ENCODE peak calls at places on chromosome 21, in ten cellular contexts. V is H1, E is A549, J is sigmoid colon, R is ovary, N is stomach, S is tibial nerve, D is SK-N-SH, F is K562, U is suprapubic skin. X is an unnamed sample.

GRCh38 chr21:20701235-20701634 is 297.0 kb upstream of the NCAM2 start:
- DNase-seq in R (no peak), D (no peak), E (no peak), V (no peak), U (no peak), N (no peak), F (no peak), S (no peak), J (no peak), X (no peak)

GRCh38 chr21:43697758-43698643 is 20.9 kb upstream of the PDXK start:
- DNase-seq in E (no peak), F (no peak), N (no peak), U (no peak), R (no peak), V (no peak), S (no peak), J (no peak), D (no peak), X (no peak)

GRCh38 chr21:34639882-34640788 is 25.2 kb upstream of the RCAN1 start:
- DNase-seq in E (no peak), J (no peak), V (no peak), U (no peak), R (no peak), D (no peak), S (no peak), F (peak), N (no peak), X (no peak)

GRCh38 chr21:36719614-36720013 is 20.7 kb downstream of the SIM2 start:
- DNase-seq in R (no peak), E (no peak), S (no peak), V (no peak), D (no peak), F (no peak), U (peak), J (peak), N (peak), X (no peak)

GRCh38 chr21:40333731-40334130 is 466.5 kb downstream of the PCP4 start:
- DNase-seq in F (no peak), V (no peak), N (no peak), D (no peak), E (no peak), R (no peak), U (no peak), S (no peak), J (no peak), X (no peak)

GRCh38 chr21:34614443-34614692 is 545 bp downstream of the RCAN1 start:
- DNase-seq in J (no peak), S (no peak), U (no peak), F (peak), N (no peak), V (no peak), D (no peak), E (no peak), R (no peak), X (no peak)

GRCh38 chr21:38733973-38734546 is 71.7 kb upstream of the ETS2 start:
- DNase-seq in U (peak), J (peak), D (peak), E (peak), N (peak), R (peak), S (peak), F (peak), V (peak), X (peak)

GRCh38 chr21:14864211-14865021 is 200.4 kb downstream of the NRIP1 start:
- DNase-seq in D (peak), S (peak), F (peak), V (peak), U (peak), J (peak), R (peak), E (peak), N (peak), X (peak)

GRCh38 chr21:36208326-36209013 is 51.8 kb downstream of the DOP1B start:
- DNase-seq in V (no peak), S (no peak), R (no peak), U (no peak), F (no peak), N (no peak), J (no peak), D (no peak), E (no peak), X (no peak)

GRCh38 chr21:31714741-31715365 is 17.1 kb downstream of the SCAF4 start:
- DNase-seq in U (no peak), S (no peak), R (no peak), N (no peak), D (no peak), F (no peak), J (no peak), V (no peak), E (no peak), X (no peak)

GRCh38 chr21:34526236-34526617 is 14.2 kb upstream of the KCNE1 start:
- DNase-seq in R (no peak), F (no peak), N (no peak), V (no peak), S (no peak), J (no peak), U (no peak), D (no peak), E (no peak), X (no peak)

GRCh38 chr21:31671931-31672330 is 12.4 kb downstream of the SOD1 start:
- DNase-seq in E (no peak), U (no peak), J (no peak), N (no peak), R (no peak), V (no peak), S (no peak), F (no peak), D (no peak), X (peak)

GRCh38 chr21:17819878-17820232 is 699 bp upstream of the C21orf91 start:
- DNase-seq in N (no peak), R (no peak), J (no peak), D (peak), V (no peak), F (peak), E (no peak), U (no peak), S (no peak), X (no peak)

GRCh38 chr21:26797878-26798456 is 47.2 kb downstream of the ADAMTS1 start:
- DNase-seq in V (no peak), S (no peak), J (no peak), U (no peak), R (no peak), D (no peak), F (no peak), N (no peak), E (no peak), X (no peak)

GRCh38 chr21:35988396-35989140 is 71.8 kb downstream of the SETD4 start:
- DNase-seq in D (no peak), S (no peak), U (no peak), V (no peak), F (no peak), R (no peak), E (no peak), J (no peak), N (no peak), X (no peak)

GRCh38 chr21:37551406-37552355 is 185.1 kb downstream of the DYRK1A start:
- DNase-seq in U (peak), F (no peak), J (peak), R (peak), S (no peak), E (no peak), V (no peak), N (peak), D (no peak), X (peak)

GRCh38 chr21:28261291-28261690 is 731.4 kb downstream of the LTN1 start:
- DNase-seq in E (no peak), V (no peak), U (no peak), D (no peak), S (no peak), F (no peak), R (no peak), N (no peak), J (no peak), X (no peak)

GRCh38 chr21:19261731-19262367 is 858.3 kb upstream of the TMPRSS15 start:
- DNase-seq in N (no peak), R (no peak), U (no peak), D (no peak), F (no peak), E (no peak), V (no peak), S (no peak), J (no peak), X (no peak)

GRCh38 chr21:26125433-26126167 is 45.0 kb downstream of the APP start:
- DNase-seq in U (no peak), D (peak), F (no peak), E (no peak), V (no peak), S (no peak), R (no peak), J (no peak), N (no peak), X (no peak)

GRCh38 chr21:26709090-26709489 is 136.0 kb upstream of the CYYR1 start:
- DNase-seq in F (no peak), E (no peak), D (no peak), N (no peak), J (no peak), R (no peak), U (no peak), V (no peak), S (no peak), X (no peak)

GRCh38 chr21:28324690-28325089 is 668.0 kb downstream of the LTN1 start:
- DNase-seq in S (no peak), N (no peak), D (no peak), R (no peak), J (no peak), E (no peak), F (no peak), U (no peak), V (no peak), X (no peak)

GRCh38 chr21:37204580-37204979 is 62.6 kb downstream of the VPS26C start:
- DNase-seq in R (no peak), D (no peak), V (no peak), F (no peak), J (no peak), U (no peak), N (no peak), E (no peak), S (no peak), X (no peak)

GRCh38 chr21:36854391-36854790 is 112.1 kb downstream of the HLCS start:
- DNase-seq in R (no peak), V (peak), E (peak), N (no peak), J (no peak), S (no peak), F (peak), U (no peak), D (peak), X (no peak)

GRCh38 chr21:35637431-35637830 is 422.9 kb downstream of the SETD4 start:
- DNase-seq in D (no peak), S (peak), F (no peak), J (no peak), E (no peak), N (peak), V (no peak), U (no peak), R (no peak), X (no peak)

GRCh38 chr21:35932232-35932911 is 128.0 kb downstream of the SETD4 start:
- DNase-seq in V (no peak), N (no peak), S (peak), E (no peak), F (no peak), U (no peak), R (peak), J (peak), D (no peak), X (no peak)

GRCh38 chr21:37915941-37916794 is at the start of gene KCNJ6:
- DNase-seq in E (peak), S (no peak), V (no peak), F (peak), U (no peak), J (no peak), N (peak), R (no peak), D (peak), X (peak)

GRCh38 chr21:35352066-35352770 is 303.1 kb upstream of the RUNX1 start:
- DNase-seq in E (no peak), F (no peak), N (no peak), S (no peak), U (no peak), V (no peak), R (no peak), J (no peak), D (no peak), X (no peak)

GRCh38 chr21:38388219-38388618 is 110.1 kb downstream of the ERG start:
- DNase-seq in R (no peak), V (no peak), N (no peak), U (no peak), S (no peak), F (no peak), J (no peak), D (no peak), E (no peak), X (no peak)

GRCh38 chr21:38903578-38904193 is 98.0 kb downstream of the ETS2 start:
- DNase-seq in E (no peak), R (no peak), U (no peak), J (no peak), N (peak), D (no peak), F (no peak), S (no peak), V (no peak), X (no peak)

GRCh38 chr21:36141513-36141925 is 6.6 kb downstream of the CBR3 start:
- DNase-seq in N (peak), E (peak), F (peak), R (peak), D (peak), S (peak), V (peak), J (peak), U (peak), X (peak)

GRCh38 chr21:43728467-43729390 is 9.8 kb downstream of the PDXK start:
- DNase-seq in S (peak), U (peak), E (peak), V (peak), R (peak), J (peak), F (peak), D (peak), N (peak), X (peak)

GRCh38 chr21:34333150-34333739 is 30.6 kb upstream of the KCNE2 start:
- DNase-seq in R (no peak), V (no peak), N (no peak), D (no peak), U (no peak), F (no peak), E (no peak), J (no peak), S (no peak), X (no peak)

GRCh38 chr21:37869661-37870060 is 46.6 kb downstream of the KCNJ6 start:
- DNase-seq in U (no peak), V (no peak), E (no peak), S (no peak), R (no peak), N (no peak), F (no peak), D (no peak), J (no peak), X (no peak)

GRCh38 chr21:21673959-21674358 is 675.8 kb downstream of the NCAM2 start:
- DNase-seq in F (no peak), U (no peak), J (no peak), S (no peak), D (no peak), E (no peak), R (no peak), N (no peak), V (no peak), X (no peak)

GRCh38 chr21:29547998-29548397 is 249.3 kb downstream of the BACH1 start:
- DNase-seq in J (no peak), R (no peak), D (no peak), E (no peak), U (no peak), S (no peak), N (no peak), V (no peak), F (no peak), X (no peak)
- TF ChIP-seq CTCF in J (no peak), R (no peak), D (no peak), E (no peak), U (no peak), S (no peak), N (no peak), V (no peak), F (no peak), X (no peak)

GRCh38 chr21:41879190-41879998 is at the start of gene PRDM15:
- DNase-seq in E (peak), N (peak), V (no peak), J (peak), S (peak), D (peak), U (peak), F (peak), R (peak), X (peak)

GRCh38 chr21:41876928-41877652 is 2.1 kb downstream of the PRDM15 start:
- DNase-seq in N (no peak), R (no peak), D (no peak), E (no peak), U (no peak), V (no peak), J (no peak), S (no peak), F (no peak), X (no peak)

GRCh38 chr21:41876396-41876795 is 2.7 kb downstream of the PRDM15 start:
- DNase-seq in R (no peak), E (no peak), U (no peak), V (no peak), D (no peak), N (no peak), J (no peak), S (no peak), F (no peak), X (no peak)

GRCh38 chr21:41878831-41879189 is 334 bp downstream of the PRDM15 start:
- DNase-seq in R (peak), V (no peak), E (peak), D (peak), F (peak), J (peak), U (peak), S (peak), N (peak), X (peak)

DNA sequence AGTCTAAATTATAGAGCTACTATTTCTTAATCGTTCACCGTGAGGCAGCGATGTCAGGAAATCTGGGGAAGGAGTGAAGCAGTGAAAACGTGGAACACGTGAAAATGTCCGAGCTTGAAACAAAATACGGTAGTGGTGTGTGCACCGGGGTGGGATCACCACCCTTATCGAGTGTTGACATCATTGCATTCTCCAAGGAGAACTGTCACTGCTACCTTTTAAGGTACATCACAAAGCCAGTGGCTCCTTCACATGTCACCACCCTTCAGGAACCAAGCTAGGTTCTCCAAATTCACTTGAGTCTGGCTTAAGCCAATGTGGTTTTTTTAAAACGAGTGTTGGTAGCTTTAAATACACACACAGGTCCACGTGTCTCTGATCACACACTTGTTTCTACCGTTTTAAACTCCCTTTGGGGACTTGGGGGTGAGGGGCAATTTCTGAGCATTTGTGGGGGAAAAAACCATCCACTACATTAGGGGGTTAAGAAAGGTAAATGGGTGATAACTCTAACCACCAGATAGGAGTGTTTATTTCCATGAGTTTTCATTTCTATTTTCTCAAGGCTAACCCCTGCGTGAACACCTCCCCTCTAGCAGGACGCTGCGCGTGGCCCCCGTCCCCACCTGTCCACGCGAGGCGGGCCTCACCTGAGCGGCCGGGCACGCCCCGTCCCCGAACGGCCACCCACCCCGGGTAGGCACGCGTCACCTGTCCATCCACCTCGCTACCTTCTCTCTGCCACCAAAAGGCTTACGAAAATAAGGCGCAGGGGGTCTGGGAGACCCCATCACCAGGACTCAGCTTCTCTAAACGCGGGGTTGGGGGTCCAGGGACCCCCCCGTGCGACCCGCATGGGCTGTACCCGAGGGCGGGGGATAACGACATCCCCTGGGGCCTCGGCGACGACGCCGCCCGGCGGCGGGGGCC is 978 bp downstream of the PRDM15 start:
- DNase-seq in R (no peak), D (peak), F (peak), J (no peak), S (peak), N (peak), V (no peak), E (no peak), U (no peak), X (peak)
- TF ChIP-seq EP300 in R (no peak), D (no peak), F (no peak), J (no peak), S (no peak), N (no peak), V (no peak), E (no peak), U (no peak), X (no peak)

DNA sequence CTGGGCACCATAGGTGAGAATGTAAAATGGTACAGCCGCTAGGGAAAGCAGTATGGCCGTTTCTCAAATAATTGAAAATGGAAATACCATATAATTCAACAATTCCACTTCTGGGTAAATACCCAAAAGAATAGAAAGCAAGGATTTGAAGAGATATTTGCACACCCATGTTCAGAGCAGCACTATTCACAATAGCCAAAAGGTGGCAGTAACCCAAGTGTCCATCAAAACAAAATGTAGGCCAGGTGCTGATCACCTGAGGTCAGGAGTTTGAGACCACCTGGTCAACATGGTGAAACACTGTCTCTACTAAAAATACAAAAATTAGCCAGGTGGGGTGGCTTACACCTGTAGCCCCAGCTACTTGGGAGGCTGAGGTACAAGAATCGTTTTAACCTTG is 62.1 kb downstream of the OLIG1 start:
- DNase-seq in U (no peak), D (no peak), V (no peak), E (no peak), R (no peak), S (no peak), N (no peak), F (no peak), J (no peak), X (no peak)
- H3K27ac ChIP-seq in U (no peak), D (no peak), V (no peak), E (no peak), R (no peak), S (no peak), N (no peak), F (no peak), J (no peak), X (no peak)

GRCh38 chr21:41956926-41957729 is 3.3 kb upstream of the C2CD2 start:
- DNase-seq in D (no peak), U (peak), F (peak), E (no peak), S (no peak), V (no peak), J (peak), N (no peak), R (peak), X (no peak)

GRCh38 chr21:41955516-41955915 is 1.7 kb upstream of the C2CD2 start:
- DNase-seq in V (no peak), R (no peak), U (no peak), E (no peak), D (no peak), N (no peak), S (no peak), F (no peak), J (no peak), X (no peak)

GRCh38 chr21:41960386-41960785 is 6.6 kb upstream of the C2CD2 start:
- DNase-seq in E (no peak), F (no peak), D (no peak), U (peak), S (no peak), N (no peak), V (no peak), R (no peak), J (no peak), X (peak)

GRCh38 chr21:41958886-41959563 is 5.2 kb upstream of the C2CD2 start:
- DNase-seq in V (no peak), J (no peak), U (no peak), R (no peak), D (no peak), F (no peak), S (no peak), N (no peak), E (no peak), X (no peak)

DNA sequence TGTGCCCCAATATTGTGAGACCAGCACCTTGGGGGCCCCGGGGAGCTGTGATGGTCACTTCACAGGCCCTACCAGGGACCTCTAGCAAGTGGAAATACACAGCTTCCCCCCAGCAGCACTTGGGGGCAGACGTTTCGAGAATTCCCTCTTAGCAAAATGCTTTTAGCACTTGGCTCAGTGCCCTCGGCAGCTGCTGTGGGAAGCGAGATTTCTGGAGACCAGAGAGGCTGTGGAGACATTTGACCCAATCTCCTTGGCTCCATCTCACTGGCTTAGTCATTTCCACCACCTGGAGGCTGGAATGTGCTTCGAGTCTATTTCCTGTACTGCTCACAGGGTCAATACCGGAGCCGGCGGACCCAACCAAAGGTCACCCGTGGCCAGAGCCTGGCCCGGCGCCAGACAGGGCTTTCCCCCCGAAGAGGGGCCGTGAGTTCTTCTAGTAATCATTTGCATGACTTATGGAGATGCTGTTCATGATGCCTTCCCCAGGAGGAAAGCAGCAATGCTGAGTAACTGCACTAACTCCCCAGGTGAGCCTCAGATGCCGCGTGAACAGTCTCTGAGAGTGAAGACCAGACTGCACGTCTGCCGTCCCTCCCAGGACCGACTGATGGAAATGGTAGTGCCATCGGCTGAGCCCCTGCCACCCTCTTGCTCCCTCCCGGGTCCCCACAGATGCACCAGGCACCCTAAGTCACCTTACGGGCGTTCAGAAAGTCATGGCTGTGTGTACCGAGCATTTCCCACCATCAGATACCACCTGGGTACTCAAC is 4.4 kb upstream of the C2CD2 start:
- DNase-seq in J (peak), R (peak), U (no peak), D (no peak), S (peak), E (peak), V (no peak), N (peak), F (peak), X (peak)
- TF ChIP-seq CTCF in J (no peak), R (no peak), U (no peak), D (peak), S (peak), E (peak), V (no peak), N (peak), F (peak), X (no peak)